ENCODE peak calls at places on chromosomes 5 and 9, in eight cellular contexts. E, C, X, Z, H, V, D and W are unnamed samples.

GRCh38 chr5:133818869-133819600 is 149.4 kb downstream of the C5orf15 start:
- DNase-seq in E (no peak), C (no peak), X (no peak), Z (no peak), H (no peak), V (no peak), D (no peak), W (no peak)

GRCh38 chr9:134165357-134166315 is 1.3 kb upstream of the RNU6ATAC start:
- DNase-seq in E (peak), C (no peak), X (no peak), Z (peak), H (peak), V (peak), D (no peak), W (peak)

GRCh38 chr9:136466155-136466541 is 16.7 kb downstream of the SEC16A start:
- DNase-seq in E (no peak), C (no peak), X (no peak), Z (no peak), H (no peak), V (no peak), D (no peak), W (no peak)

GRCh38 chr5:150061538-150061995 is 24.8 kb downstream of the CSF1R start:
- DNase-seq in E (no peak), C (no peak), X (no peak), Z (no peak), H (no peak), V (no peak), D (no peak), W (no peak)

GRCh38 chr5:168537176-168537575 is 8.1 kb downstream of the FBLL1 start:
- DNase-seq in E (no peak), C (no peak), X (no peak), Z (no peak), H (no peak), V (no peak), D (no peak), W (no peak)

GRCh38 chr9:134170525-134171315 is 6.4 kb upstream of the RNU6ATAC start:
- DNase-seq in E (no peak), C (no peak), X (no peak), Z (no peak), H (no peak), V (no peak), D (no peak), W (no peak)

GRCh38 chr5:10424124-10424731 is 17.5 kb upstream of the ROPN1L start:
- DNase-seq in E (peak), C (peak), X (peak), Z (no peak), H (peak), V (peak), D (no peak), W (peak)

GRCh38 chr5:7805379-7805778 is 45.6 kb downstream of the CFAP90 start:
- DNase-seq in E (no peak), C (no peak), X (peak), Z (no peak), H (no peak), V (no peak), D (peak), W (no peak)

GRCh38 chr9:83623634-83623991 is 670 bp downstream of the IDNK start:
- DNase-seq in E (peak), C (no peak), X (no peak), Z (no peak), H (no peak), V (no peak), D (no peak), W (no peak)

GRCh38 chr5:150190987-150191386 is 1.1 kb downstream of the SLC6A7 start:
- DNase-seq in E (no peak), C (no peak), X (no peak), Z (no peak), H (no peak), V (no peak), D (no peak), W (no peak)

GRCh38 chr5:41510176-41510831 is at the start of gene PLCXD3:
- DNase-seq in E (no peak), C (no peak), X (peak), Z (no peak), H (no peak), V (peak), D (peak), W (peak)

GRCh38 chr9:131619680-131620079 is 74.4 kb downstream of the PRRT1B start:
- DNase-seq in E (no peak), C (no peak), X (no peak), Z (no peak), H (no peak), V (no peak), D (no peak), W (no peak)

GRCh38 chr5:25515525-25515924 is 870.7 kb upstream of the CDH10 start:
- DNase-seq in E (no peak), C (no peak), X (no peak), Z (no peak), H (no peak), V (no peak), D (no peak), W (no peak)

GRCh38 chr5:77957-78804 is 13.8 kb upstream of the PLEKHG4B start:
- DNase-seq in E (no peak), C (no peak), X (no peak), Z (no peak), H (peak), V (peak), D (peak), W (peak)

GRCh38 chr9:107019216-107019615 is 156.2 kb downstream of the ZNF462 start:
- DNase-seq in E (no peak), C (peak), X (no peak), Z (no peak), H (peak), V (no peak), D (no peak), W (no peak)

GRCh38 chr5:75690669-75691068 is 26.6 kb downstream of the POC5 start:
- DNase-seq in E (no peak), C (no peak), X (no peak), Z (no peak), H (no peak), V (no peak), D (no peak), W (no peak)

GRCh38 chr9:17191095-17191494 is 56.3 kb downstream of the CNTLN start:
- DNase-seq in E (no peak), C (peak), X (no peak), Z (no peak), H (peak), V (no peak), D (no peak), W (no peak)

GRCh38 chr9:12708562-12709298 is 15.5 kb downstream of the TYRP1 start:
- DNase-seq in E (no peak), C (peak), X (no peak), Z (no peak), H (peak), V (no peak), D (no peak), W (peak)

GRCh38 chr5:127801751-127802476 is 98.7 kb downstream of the CCDC192 start:
- DNase-seq in E (no peak), C (peak), X (no peak), Z (no peak), H (peak), V (no peak), D (peak), W (no peak)

GRCh38 chr9:112380102-112380581 is at the start of gene HSDL2:
- DNase-seq in E (peak), C (peak), X (no peak), Z (no peak), H (peak), V (no peak), D (no peak), W (peak)

GRCh38 chr9:124868511-124869465 is 6.9 kb downstream of the ARPC5L start:
- DNase-seq in E (peak), C (peak), X (peak), Z (peak), H (peak), V (peak), D (peak), W (peak)

GRCh38 chr5:127358274-127358673 is 67.7 kb downstream of the MEGF10 start:
- DNase-seq in E (no peak), C (peak), X (no peak), Z (no peak), H (no peak), V (no peak), D (no peak), W (no peak)

GRCh38 chr5:41186143-41186542 is 27.2 kb downstream of the C6 start:
- DNase-seq in E (no peak), C (no peak), X (no peak), Z (no peak), H (no peak), V (no peak), D (no peak), W (no peak)

GRCh38 chr5:137209232-137209810 is 289.8 kb downstream of the SPOCK1 start:
- DNase-seq in E (no peak), C (no peak), X (no peak), Z (no peak), H (no peak), V (no peak), D (no peak), W (no peak)

GRCh38 chr9:122387526-122387925 is 16.7 kb downstream of the PTGS1 start:
- DNase-seq in E (no peak), C (no peak), X (no peak), Z (no peak), H (no peak), V (no peak), D (no peak), W (no peak)

GRCh38 chr9:36903541-36904435 is 130.3 kb downstream of the PAX5 start:
- DNase-seq in E (no peak), C (peak), X (no peak), Z (no peak), H (peak), V (no peak), D (no peak), W (peak)

GRCh38 chr5:109857405-109858031 is 167.8 kb downstream of the MAN2A1 start:
- DNase-seq in E (no peak), C (no peak), X (no peak), Z (no peak), H (no peak), V (no peak), D (no peak), W (no peak)

GRCh38 chr5:135246923-135247795 is 151.9 kb downstream of the MACROH2A1 start:
- DNase-seq in E (no peak), C (peak), X (peak), Z (no peak), H (peak), V (peak), D (no peak), W (peak)

GRCh38 chr5:81286059-81286617 is 15.2 kb upstream of the ZCCHC9 start:
- DNase-seq in E (no peak), C (no peak), X (peak), Z (no peak), H (no peak), V (no peak), D (no peak), W (no peak)

GRCh38 chr5:115246361-115246991 is 16.2 kb downstream of the PGGT1B start:
- DNase-seq in E (peak), C (peak), X (peak), Z (no peak), H (peak), V (no peak), D (no peak), W (peak)

GRCh38 chr5:59768204-59769040 is 125.1 kb downstream of the PDE4D start:
- DNase-seq in E (peak), C (peak), X (peak), Z (no peak), H (peak), V (peak), D (peak), W (peak)

GRCh38 chr5:20476016-20476415 is 488.0 kb upstream of the CDH18 start:
- DNase-seq in E (no peak), C (no peak), X (no peak), Z (no peak), H (no peak), V (no peak), D (no peak), W (no peak)

GRCh38 chr5:118007262-118007661 is 981.1 kb downstream of the DTWD2 start:
- DNase-seq in E (no peak), C (no peak), X (no peak), Z (no peak), H (peak), V (no peak), D (no peak), W (no peak)

GRCh38 chr9:97847474-97848236 is 5.4 kb upstream of the FOXE1 start:
- DNase-seq in E (no peak), C (no peak), X (peak), Z (no peak), H (no peak), V (no peak), D (no peak), W (no peak)

GRCh38 chr9:135308809-135309762 is 170.5 kb upstream of the PPP1R26 start:
- DNase-seq in E (no peak), C (no peak), X (no peak), Z (no peak), H (no peak), V (no peak), D (no peak), W (no peak)